ENCODE peak calls at places on chromosomes 2 and 18, in nine cellular contexts. One of them, this sample, is unnamed.

GRCh38 chr2:111940333-111940902 is 42.0 kb downstream of the MERTK start:
- DNase-seq in hepatocyte: no peak
- DNase-seq in neural progenitor cell: no peak
- DNase-seq in DND-41: no peak
- DNase-seq in GM23248: no peak
- DNase-seq in PC-3: no peak
- DNase-seq in HepG2: no peak
- DNase-seq in GM23338: no peak
- DNase-seq in fibroblast of lung: no peak
- DNase-seq in this sample: no peak

GRCh38 chr2:47357475-47357874 is 45.5 kb upstream of the MSH2 start:
- DNase-seq in fibroblast of lung: peak
- DNase-seq in GM23248: peak
- DNase-seq in HepG2: peak
- DNase-seq in neural progenitor cell: no peak
- DNase-seq in DND-41: no peak
- DNase-seq in hepatocyte: peak
- DNase-seq in GM23338: no peak
- DNase-seq in PC-3: peak
- DNase-seq in this sample: no peak

GRCh38 chr2:239035361-239035814 is 187.5 kb downstream of the TWIST2 start:
- DNase-seq in HepG2: no peak
- DNase-seq in hepatocyte: peak
- DNase-seq in PC-3: peak
- DNase-seq in GM23338: peak
- DNase-seq in neural progenitor cell: peak
- DNase-seq in fibroblast of lung: no peak
- DNase-seq in DND-41: peak
- DNase-seq in GM23248: peak
- DNase-seq in this sample: no peak

GRCh38 chr18:77645170-77645872 is 395.7 kb downstream of the GALR1 start:
- DNase-seq in HepG2: no peak
- DNase-seq in PC-3: no peak
- DNase-seq in hepatocyte: no peak
- DNase-seq in neural progenitor cell: no peak
- DNase-seq in GM23338: no peak
- DNase-seq in fibroblast of lung: no peak
- DNase-seq in DND-41: no peak
- DNase-seq in GM23248: no peak
- DNase-seq in this sample: no peak

GRCh38 chr2:97699765-97700444 is 13.5 kb upstream of the ZAP70 start:
- DNase-seq in neural progenitor cell: peak
- DNase-seq in hepatocyte: peak
- DNase-seq in PC-3: peak
- DNase-seq in DND-41: peak
- DNase-seq in GM23338: peak
- DNase-seq in GM23248: peak
- DNase-seq in fibroblast of lung: peak
- DNase-seq in HepG2: peak
- DNase-seq in this sample: no peak

GRCh38 chr2:191386938-191387536 is 141.8 kb downstream of the MYO1B start:
- DNase-seq in GM23338: no peak
- DNase-seq in PC-3: peak
- DNase-seq in neural progenitor cell: no peak
- DNase-seq in fibroblast of lung: peak
- DNase-seq in HepG2: no peak
- DNase-seq in hepatocyte: no peak
- DNase-seq in GM23248: peak
- DNase-seq in DND-41: no peak
- DNase-seq in this sample: no peak

GRCh38 chr18:70559446-70559845 is 270.6 kb downstream of the SOCS6 start:
- DNase-seq in GM23248: no peak
- DNase-seq in PC-3: no peak
- DNase-seq in GM23338: no peak
- DNase-seq in HepG2: no peak
- DNase-seq in neural progenitor cell: no peak
- DNase-seq in DND-41: no peak
- DNase-seq in hepatocyte: no peak
- DNase-seq in fibroblast of lung: no peak
- DNase-seq in this sample: no peak

GRCh38 chr2:44010266-44010665 is 14.5 kb upstream of the LRPPRC start:
- DNase-seq in DND-41: no peak
- DNase-seq in GM23338: no peak
- DNase-seq in fibroblast of lung: no peak
- DNase-seq in PC-3: no peak
- DNase-seq in GM23248: no peak
- DNase-seq in hepatocyte: no peak
- DNase-seq in HepG2: no peak
- DNase-seq in neural progenitor cell: no peak
- DNase-seq in this sample: no peak

GRCh38 chr2:119694994-119695521 is 16.1 kb downstream of the TMEM177 start:
- DNase-seq in fibroblast of lung: peak
- DNase-seq in HepG2: peak
- DNase-seq in GM23248: peak
- DNase-seq in GM23338: no peak
- DNase-seq in neural progenitor cell: no peak
- DNase-seq in hepatocyte: no peak
- DNase-seq in PC-3: no peak
- DNase-seq in DND-41: peak
- DNase-seq in this sample: no peak

GRCh38 chr18:48896875-48897511 is 53.8 kb downstream of the SMAD7 start:
- DNase-seq in PC-3: peak
- DNase-seq in hepatocyte: peak
- DNase-seq in neural progenitor cell: peak
- DNase-seq in DND-41: no peak
- DNase-seq in fibroblast of lung: peak
- DNase-seq in HepG2: peak
- DNase-seq in GM23338: peak
- DNase-seq in GM23248: peak
- DNase-seq in this sample: no peak

GRCh38 chr2:42106257-42106816 is 58.5 kb downstream of the PKDCC start:
- DNase-seq in fibroblast of lung: no peak
- DNase-seq in hepatocyte: no peak
- DNase-seq in PC-3: no peak
- DNase-seq in DND-41: no peak
- DNase-seq in GM23338: no peak
- DNase-seq in neural progenitor cell: no peak
- DNase-seq in GM23248: no peak
- DNase-seq in HepG2: no peak
- DNase-seq in this sample: no peak

GRCh38 chr2:85577386-85578242 is at the start of gene VAMP8:
- DNase-seq in hepatocyte: peak
- DNase-seq in neural progenitor cell: peak
- DNase-seq in DND-41: no peak
- DNase-seq in PC-3: peak
- DNase-seq in HepG2: peak
- DNase-seq in GM23338: peak
- DNase-seq in GM23248: no peak
- DNase-seq in fibroblast of lung: no peak
- DNase-seq in this sample: peak

GRCh38 chr2:40746150-40746549 is 294.3 kb upstream of the SLC8A1 start:
- DNase-seq in hepatocyte: no peak
- DNase-seq in HepG2: peak
- DNase-seq in GM23248: no peak
- DNase-seq in GM23338: no peak
- DNase-seq in DND-41: no peak
- DNase-seq in PC-3: no peak
- DNase-seq in fibroblast of lung: no peak
- DNase-seq in neural progenitor cell: no peak
- DNase-seq in this sample: no peak

GRCh38 chr18:48989304-48990284 is 38.8 kb upstream of the SMAD7 start:
- DNase-seq in HepG2: peak
- DNase-seq in hepatocyte: no peak
- DNase-seq in GM23338: no peak
- DNase-seq in neural progenitor cell: no peak
- DNase-seq in fibroblast of lung: peak
- DNase-seq in DND-41: no peak
- DNase-seq in PC-3: no peak
- DNase-seq in GM23248: no peak
- DNase-seq in this sample: no peak

GRCh38 chr2:12918841-12919445 is 202.2 kb downstream of the TRIB2 start:
- DNase-seq in GM23338: no peak
- DNase-seq in PC-3: peak
- DNase-seq in neural progenitor cell: no peak
- DNase-seq in DND-41: no peak
- DNase-seq in HepG2: no peak
- DNase-seq in fibroblast of lung: peak
- DNase-seq in GM23248: peak
- DNase-seq in hepatocyte: no peak
- DNase-seq in this sample: no peak

GRCh38 chr2:240571314-240571973 is 3.2 kb downstream of the RNPEPL1 start:
- DNase-seq in GM23338: no peak
- DNase-seq in PC-3: no peak
- DNase-seq in DND-41: no peak
- DNase-seq in fibroblast of lung: no peak
- DNase-seq in neural progenitor cell: no peak
- DNase-seq in HepG2: no peak
- DNase-seq in hepatocyte: no peak
- DNase-seq in GM23248: no peak
- DNase-seq in this sample: no peak

GRCh38 chr18:25230658-25231326 is 121.2 kb downstream of the ZNF521 start:
- DNase-seq in GM23338: no peak
- DNase-seq in PC-3: peak
- DNase-seq in hepatocyte: peak
- DNase-seq in neural progenitor cell: no peak
- DNase-seq in GM23248: peak
- DNase-seq in fibroblast of lung: peak
- DNase-seq in HepG2: no peak
- DNase-seq in DND-41: no peak
- DNase-seq in this sample: no peak

GRCh38 chr2:240782886-240783818 is 36.9 kb downstream of the KIF1A start:
- DNase-seq in GM23338: no peak
- DNase-seq in fibroblast of lung: no peak
- DNase-seq in DND-41: no peak
- DNase-seq in hepatocyte: no peak
- DNase-seq in PC-3: no peak
- DNase-seq in GM23248: no peak
- DNase-seq in neural progenitor cell: no peak
- DNase-seq in HepG2: no peak
- DNase-seq in this sample: no peak

GRCh38 chr2:120502761-120503160 is 156.8 kb downstream of the INHBB start:
- DNase-seq in DND-41: no peak
- DNase-seq in GM23338: no peak
- DNase-seq in GM23248: no peak
- DNase-seq in fibroblast of lung: no peak
- DNase-seq in neural progenitor cell: no peak
- DNase-seq in PC-3: no peak
- DNase-seq in HepG2: no peak
- DNase-seq in hepatocyte: no peak
- DNase-seq in this sample: no peak

GRCh38 chr2:313991-314390 is 26.1 kb upstream of the ALKAL2 start:
- DNase-seq in GM23338: no peak
- DNase-seq in hepatocyte: no peak
- DNase-seq in fibroblast of lung: no peak
- DNase-seq in neural progenitor cell: no peak
- DNase-seq in GM23248: no peak
- DNase-seq in DND-41: no peak
- DNase-seq in PC-3: no peak
- DNase-seq in HepG2: no peak
- DNase-seq in this sample: no peak
- TF ChIP-seq EZH2 in GM23338: no peak
- TF ChIP-seq EZH2 in hepatocyte: no peak
- TF ChIP-seq EZH2 in fibroblast of lung: no peak
- TF ChIP-seq EZH2 in neural progenitor cell: no peak
- TF ChIP-seq EZH2 in GM23248: no peak
- TF ChIP-seq EZH2 in DND-41: no peak
- TF ChIP-seq EZH2 in PC-3: no peak
- TF ChIP-seq EZH2 in HepG2: no peak
- TF ChIP-seq EZH2 in this sample: no peak

GRCh38 chr2:48415765-48416515 is 114.0 kb upstream of the STON1 start:
- DNase-seq in HepG2: peak
- DNase-seq in DND-41: no peak
- DNase-seq in fibroblast of lung: no peak
- DNase-seq in PC-3: no peak
- DNase-seq in hepatocyte: peak
- DNase-seq in GM23248: peak
- DNase-seq in GM23338: peak
- DNase-seq in neural progenitor cell: peak
- DNase-seq in this sample: no peak
- H2AFZ ChIP-seq in HepG2: peak
- H2AFZ ChIP-seq in DND-41: no peak
- H2AFZ ChIP-seq in fibroblast of lung: no peak
- H2AFZ ChIP-seq in PC-3: no peak
- H2AFZ ChIP-seq in hepatocyte: no peak
- H2AFZ ChIP-seq in GM23248: peak
- H2AFZ ChIP-seq in GM23338: peak
- H2AFZ ChIP-seq in neural progenitor cell: peak
- H2AFZ ChIP-seq in this sample: no peak

DNA sequence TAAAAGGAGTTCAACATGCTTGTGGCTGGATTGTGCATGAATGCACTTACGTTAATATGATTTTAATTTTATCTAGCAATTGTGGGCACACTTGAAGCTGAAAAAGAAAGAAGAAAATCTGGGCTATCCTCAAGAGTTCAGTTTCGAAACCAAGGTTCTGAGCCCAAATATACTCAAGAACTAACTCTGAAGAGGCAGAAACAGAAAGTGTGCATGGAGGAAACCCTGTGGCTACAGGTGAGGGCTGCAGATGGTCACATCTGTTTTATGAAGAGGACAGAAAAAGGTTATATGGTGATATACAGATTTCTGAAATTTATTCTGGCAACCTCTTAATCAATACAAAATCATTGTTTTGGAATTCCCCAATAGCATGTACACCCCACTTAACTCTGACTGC is 57.3 kb downstream of the ITGA6 start:
- DNase-seq in DND-41: no peak
- DNase-seq in neural progenitor cell: no peak
- DNase-seq in fibroblast of lung: no peak
- DNase-seq in GM23248: no peak
- DNase-seq in HepG2: no peak
- DNase-seq in PC-3: no peak
- DNase-seq in GM23338: no peak
- DNase-seq in hepatocyte: no peak
- DNase-seq in this sample: no peak
- TF ChIP-seq EZH2 in DND-41: no peak
- TF ChIP-seq EZH2 in neural progenitor cell: no peak
- TF ChIP-seq EZH2 in fibroblast of lung: no peak
- TF ChIP-seq EZH2 in GM23248: no peak
- TF ChIP-seq EZH2 in HepG2: no peak
- TF ChIP-seq EZH2 in PC-3: no peak
- TF ChIP-seq EZH2 in GM23338: no peak
- TF ChIP-seq EZH2 in hepatocyte: no peak
- TF ChIP-seq EZH2 in this sample: no peak

DNA sequence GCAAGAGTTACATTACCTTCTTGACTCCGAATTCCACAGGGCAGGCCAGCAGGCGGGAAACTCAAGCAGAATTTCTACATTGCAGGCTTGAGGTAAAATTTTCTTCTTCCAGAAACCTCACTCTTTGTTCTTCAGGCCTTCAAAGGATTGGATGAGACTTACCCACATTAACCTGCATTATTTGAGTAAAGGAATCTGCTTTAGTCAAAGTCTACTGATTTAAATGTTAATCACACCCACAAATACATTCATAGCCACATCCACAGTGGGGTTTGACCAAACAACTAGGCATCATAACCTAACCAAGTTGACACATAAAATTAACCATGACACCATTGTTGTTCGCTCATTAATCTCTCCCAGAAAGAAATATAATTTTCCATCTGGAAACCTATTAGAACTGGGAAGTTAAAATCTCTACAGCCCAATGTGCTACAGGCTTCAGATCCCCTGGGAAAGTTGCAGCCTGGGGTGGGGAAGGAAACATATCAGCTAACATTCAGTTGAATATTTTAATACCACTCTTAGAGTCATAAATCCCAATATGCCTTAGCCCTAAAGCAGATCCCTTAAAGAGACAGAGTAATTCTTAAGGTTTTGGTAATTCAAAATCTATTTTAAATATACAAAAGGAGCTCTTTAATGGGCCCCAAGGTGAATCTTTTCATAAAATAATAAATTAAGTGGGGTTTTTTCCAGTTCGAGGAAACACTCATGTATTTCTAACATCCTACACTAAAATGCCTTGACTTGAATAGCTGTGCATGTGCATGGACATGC is 468.3 kb upstream of the TNP1 start:
- DNase-seq in fibroblast of lung: no peak
- DNase-seq in neural progenitor cell: no peak
- DNase-seq in HepG2: no peak
- DNase-seq in PC-3: no peak
- DNase-seq in DND-41: no peak
- DNase-seq in GM23248: no peak
- DNase-seq in GM23338: no peak
- DNase-seq in hepatocyte: no peak
- DNase-seq in this sample: no peak
- H2AFZ ChIP-seq in fibroblast of lung: no peak
- H2AFZ ChIP-seq in neural progenitor cell: no peak
- H2AFZ ChIP-seq in HepG2: no peak
- H2AFZ ChIP-seq in PC-3: no peak
- H2AFZ ChIP-seq in DND-41: no peak
- H2AFZ ChIP-seq in GM23248: no peak
- H2AFZ ChIP-seq in GM23338: peak
- H2AFZ ChIP-seq in hepatocyte: no peak
- H2AFZ ChIP-seq in this sample: no peak

This sample was measured in keratinocyte.